ENCODE peak calls at places on chromosomes 4 and X, in eight cellular contexts. X is upper lobe of right lung; L is brain microvascular endothelial cell; F is fibroblast of pulmonary artery; C is astrocyte of the cerebellum; Y is CD4-positive, alpha-beta T cell; M is PC-3; D is GM06990. R is an unnamed sample.

GRCh38 chrX:16869393-16870094 is 618 bp downstream of the RBBP7 start:
- DNase-seq in X (peak; percentile 65), L (no peak), F (peak; percentile 18), C (no peak), Y (no peak), M (peak; percentile 50), D (no peak), R (no peak)

GRCh38 chr4:856468-856901 is 30.6 kb upstream of the CPLX1 start:
- DNase-seq in X (peak; percentile 40), L (no peak), F (no peak), C (no peak), Y (no peak), M (no peak), D (no peak), R (no peak)

GRCh38 chr4:46124773-46125172 is 919 bp upstream of the GABRG1 start:
- DNase-seq in X (peak; percentile 22), L (no peak), F (no peak), C (peak; percentile 11), Y (no peak), M (no peak), D (no peak), R (no peak)

GRCh38 chrX:12973561-12974216 is 1.2 kb upstream of the TMSB4X start:
- DNase-seq in X (peak; percentile 64), L (no peak), F (no peak), C (no peak), Y (no peak), M (no peak), D (peak; percentile 69), R (no peak)

GRCh38 chr4:184460495-184461285 is 13.7 kb downstream of the IRF2 start:
- DNase-seq in X (no peak), L (no peak), F (no peak), C (no peak), Y (no peak), M (no peak), D (no peak), R (no peak)

GRCh38 chr4:148674891-148675290 is 232.7 kb upstream of the NR3C2 start:
- DNase-seq in X (no peak), L (no peak), F (no peak), C (no peak), Y (no peak), M (peak; percentile 56), D (no peak), R (no peak)

GRCh38 chrX:41759817-41760216 is 35.8 kb downstream of the GPR82 start:
- DNase-seq in X (no peak), L (peak; percentile 6), F (peak; percentile 58), C (peak; percentile 9), Y (no peak), M (peak; percentile 39), D (peak; percentile 3), R (peak; percentile 5)

GRCh38 chrX:16828126-16828908 is 41.8 kb downstream of the RBBP7 start:
- DNase-seq in X (no peak), L (peak; percentile 93), F (peak; percentile 95), C (peak; percentile 59), Y (no peak), M (no peak), D (no peak), R (no peak)

GRCh38 chr4:100504086-100504874 is 13.5 kb downstream of the EMCN start:
- DNase-seq in X (no peak), L (peak; percentile 51), F (no peak), C (no peak), Y (no peak), M (no peak), D (no peak), R (no peak)

GRCh38 chr4:26069218-26069617 is 155.2 kb downstream of the SMIM20 start:
- DNase-seq in X (no peak), L (no peak), F (peak; percentile 46), C (no peak), Y (no peak), M (peak; percentile 57), D (no peak), R (no peak)

GRCh38 chrX:154349359-154349935 is 25.0 kb downstream of the FLNA start:
- DNase-seq in X (peak; percentile 55), L (no peak), F (no peak), C (no peak), Y (no peak), M (no peak), D (peak; percentile 14), R (no peak)

GRCh38 chrX:107429090-107429489 is 20.4 kb upstream of the FRMPD3 start:
- DNase-seq in X (peak; percentile 64), L (no peak), F (peak; percentile 42), C (no peak), Y (peak; percentile 2), M (peak; percentile 37), D (no peak), R (peak; percentile 2)

GRCh38 chr4:53605783-53606182 is 14.5 kb upstream of the LNX1 start:
- DNase-seq in X (no peak), L (peak; percentile 73), F (peak; percentile 71), C (no peak), Y (no peak), M (no peak), D (no peak), R (no peak)

GRCh38 chr4:55488716-55489115 is 58.0 kb downstream of the CLOCK start:
- DNase-seq in X (no peak), L (no peak), F (no peak), C (no peak), Y (no peak), M (no peak), D (no peak), R (no peak)

GRCh38 chr4:42397635-42398447 is 553 bp downstream of the SHISA3 start:
- DNase-seq in X (no peak), L (no peak), F (peak; percentile 49), C (no peak), Y (no peak), M (peak; percentile 21), D (peak; percentile 69), R (no peak)

GRCh38 chr4:118772149-118773081 is 63.5 kb downstream of the SEC24D start:
- DNase-seq in X (no peak), L (no peak), F (peak; percentile 82), C (no peak), Y (no peak), M (peak; percentile 58), D (peak; percentile 3), R (no peak)

GRCh38 chr4:20283039-20283438 is 31.3 kb downstream of the SLIT2 start:
- DNase-seq in X (no peak), L (no peak), F (no peak), C (no peak), Y (no peak), M (no peak), D (no peak), R (no peak)

GRCh38 chrX:115560978-115561604 is at the start of gene PLS3:
- DNase-seq in X (peak; percentile 89), L (peak; percentile 90), F (peak; percentile 88), C (peak; percentile 53), Y (no peak), M (peak; percentile 78), D (peak; percentile 88), R (peak; percentile 19)

GRCh38 chrX:22081475-22082092 is 49.5 kb downstream of the PHEX start:
- DNase-seq in X (peak; percentile 63), L (peak; percentile 40), F (peak; percentile 69), C (peak; percentile 16), Y (peak; percentile 2), M (peak; percentile 75), D (no peak), R (peak; percentile 8)

GRCh38 chr4:53490161-53490915 is 100.9 kb downstream of the LNX1 start:
- DNase-seq in X (no peak), L (no peak), F (peak; percentile 69), C (no peak), Y (no peak), M (no peak), D (no peak), R (no peak)

GRCh38 chrX:71935542-71935941 is 24.9 kb downstream of the NHSL2 start:
- DNase-seq in X (no peak), L (no peak), F (no peak), C (no peak), Y (no peak), M (no peak), D (no peak), R (no peak)

GRCh38 chr4:89511776-89512175 is 204.2 kb upstream of the GPRIN3 start:
- DNase-seq in X (no peak), L (no peak), F (no peak), C (no peak), Y (no peak), M (no peak), D (no peak), R (no peak)
- TF ChIP-seq CTCF in X (no peak), L (no peak), F (no peak), C (no peak), Y (no peak), M (no peak), D (no peak), R (no peak)

GRCh38 chrX:140507982-140508305 is 3.1 kb upstream of the SOX3 start:
- DNase-seq in X (peak; percentile 79), L (no peak), F (no peak), C (no peak), Y (no peak), M (peak; percentile 68), D (no peak), R (no peak)
- TF ChIP-seq CTCF in X (no peak), L (peak; percentile 61), F (no peak), C (peak; percentile 74), Y (no peak), M (peak; percentile 56), D (no peak), R (no peak)

DNA sequence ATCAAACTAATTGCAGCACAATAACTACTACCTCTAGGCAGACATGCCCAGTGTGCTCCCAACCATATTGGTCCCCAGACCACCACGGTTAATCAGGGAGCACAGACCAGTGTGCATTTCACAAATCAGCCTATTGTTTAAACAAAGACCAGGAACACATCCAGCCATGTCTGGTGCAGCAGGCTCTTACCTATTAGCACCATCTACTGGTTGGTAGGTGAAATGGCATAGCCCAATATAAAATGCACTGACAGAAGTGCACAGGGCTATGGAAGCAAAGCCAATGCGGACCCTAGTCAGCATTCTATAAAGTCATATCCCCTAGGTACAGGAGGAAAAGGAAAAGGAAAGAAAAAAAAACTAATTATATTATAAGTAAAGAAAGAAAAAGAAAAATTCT is 15.5 kb upstream of the CYLC1 start:
- DNase-seq in X (no peak), L (peak; percentile 2), F (peak; percentile 25), C (no peak), Y (no peak), M (peak; percentile 50), D (peak; percentile 6), R (no peak)
- TF ChIP-seq CTCF in X (peak; percentile 50), L (peak; percentile 74), F (peak; percentile 58), C (peak; percentile 62), Y (peak; percentile 21), M (peak; percentile 70), D (peak; percentile 83), R (peak; percentile 66)

GRCh38 chr4:48905363-48906015 is 1.1 kb downstream of the OCIAD2 start:
- DNase-seq in X (no peak), L (peak; percentile 52), F (peak; percentile 72), C (no peak), Y (no peak), M (peak; percentile 59), D (peak; percentile 3), R (no peak)
- TF ChIP-seq CTCF in X (no peak), L (peak; percentile 51), F (peak; percentile 30), C (peak; percentile 13), Y (no peak), M (peak; percentile 37), D (peak; percentile 20), R (peak; percentile 24)

R was measured in GM12864.